ENCODE peak calls at places on chromosomes 12 and 14, in six cellular contexts. One of them, this sample, is unnamed.

GRCh38 chr12:110224379-110225304 is 56.4 kb upstream of the ATP2A2 start:
- DNase-seq in GM23338: peak; percentile 44
- DNase-seq in brain microvascular endothelial cell: peak; percentile 43
- DNase-seq in pancreas: no peak
- DNase-seq in fibroblast of lung: peak; percentile 83
- DNase-seq in colonic mucosa: no peak
- DNase-seq in this sample: peak; percentile 88

GRCh38 chr14:76352639-76353281 is 23.2 kb upstream of the ESRRB start:
- DNase-seq in GM23338: peak; percentile 93
- DNase-seq in brain microvascular endothelial cell: peak; percentile 22
- DNase-seq in pancreas: peak; percentile 90
- DNase-seq in fibroblast of lung: peak; percentile 39
- DNase-seq in colonic mucosa: peak; percentile 29
- DNase-seq in this sample: peak; percentile 23

GRCh38 chr12:1593232-1594044 is 943 bp downstream of the FBXL14 start:
- DNase-seq in GM23338: peak; percentile 53
- DNase-seq in brain microvascular endothelial cell: no peak
- DNase-seq in pancreas: peak; percentile 82
- DNase-seq in fibroblast of lung: peak; percentile 36
- DNase-seq in colonic mucosa: peak; percentile 68
- DNase-seq in this sample: peak; percentile 47

GRCh38 chr12:26434299-26434915 is 239.0 kb downstream of the SSPN start:
- DNase-seq in GM23338: peak; percentile 79
- DNase-seq in brain microvascular endothelial cell: peak; percentile 57
- DNase-seq in pancreas: no peak
- DNase-seq in fibroblast of lung: peak; percentile 46
- DNase-seq in colonic mucosa: peak; percentile 29
- DNase-seq in this sample: peak; percentile 62

GRCh38 chr12:66804555-66804954 is 125.7 kb upstream of the GRIP1 start:
- DNase-seq in GM23338: peak; percentile 15
- DNase-seq in brain microvascular endothelial cell: no peak
- DNase-seq in pancreas: no peak
- DNase-seq in fibroblast of lung: no peak
- DNase-seq in colonic mucosa: no peak
- DNase-seq in this sample: no peak

GRCh38 chr14:77660754-77661153 is 44.3 kb upstream of the SPTLC2 start:
- DNase-seq in GM23338: no peak
- DNase-seq in brain microvascular endothelial cell: no peak
- DNase-seq in pancreas: no peak
- DNase-seq in fibroblast of lung: peak; percentile 41
- DNase-seq in colonic mucosa: no peak
- DNase-seq in this sample: peak; percentile 11

GRCh38 chr14:95364481-95365209 is 44.9 kb upstream of the CLMN start:
- DNase-seq in GM23338: no peak
- DNase-seq in brain microvascular endothelial cell: no peak
- DNase-seq in pancreas: no peak
- DNase-seq in fibroblast of lung: no peak
- DNase-seq in colonic mucosa: no peak
- DNase-seq in this sample: no peak

GRCh38 chr14:105223260-105223659 is 25.1 kb upstream of the BTBD6 start:
- DNase-seq in GM23338: no peak
- DNase-seq in brain microvascular endothelial cell: no peak
- DNase-seq in pancreas: no peak
- DNase-seq in fibroblast of lung: peak; percentile 77
- DNase-seq in colonic mucosa: no peak
- DNase-seq in this sample: peak; percentile 80

DNA sequence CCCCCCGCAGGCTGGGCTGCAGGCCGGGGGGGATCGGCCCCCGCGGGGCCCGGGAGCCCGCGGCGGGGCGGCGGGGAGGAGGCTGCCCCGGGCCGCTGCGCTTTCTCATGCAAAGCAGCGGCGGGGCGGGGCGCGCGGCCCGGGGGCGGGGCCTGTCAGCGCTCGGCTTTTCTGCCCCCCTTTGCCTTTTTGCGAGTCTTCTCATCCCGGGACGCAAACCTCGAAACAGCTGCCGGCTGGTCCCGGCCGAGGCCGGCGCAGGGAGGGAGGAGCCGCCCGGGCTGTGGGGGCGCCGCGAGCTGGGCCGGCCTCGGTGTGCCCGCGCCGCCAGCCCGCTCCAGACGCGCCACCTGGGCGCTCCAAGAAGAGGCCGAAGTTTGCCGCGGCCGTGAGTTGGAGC is at the start of gene FZD10:
- DNase-seq in GM23338: peak; percentile 62
- DNase-seq in brain microvascular endothelial cell: no peak
- DNase-seq in pancreas: peak; percentile 73
- DNase-seq in fibroblast of lung: peak; percentile 3
- DNase-seq in colonic mucosa: peak; percentile 41
- DNase-seq in this sample: no peak
- H3K4me3 ChIP-seq in GM23338: peak within 1 kb of the TSS; percentile 52
- H3K4me3 ChIP-seq in brain microvascular endothelial cell: no peak within 1 kb of the TSS
- H3K4me3 ChIP-seq in pancreas: peak within 1 kb of the TSS; percentile 25
- H3K4me3 ChIP-seq in fibroblast of lung: no peak within 1 kb of the TSS
- H3K4me3 ChIP-seq in colonic mucosa: peak within 1 kb of the TSS; percentile 25
- H3K4me3 ChIP-seq in this sample: peak within 1 kb of the TSS; percentile 2

GRCh38 chr14:102913341-102914211 is 8.9 kb upstream of the AMN start:
- DNase-seq in GM23338: no peak
- DNase-seq in brain microvascular endothelial cell: no peak
- DNase-seq in pancreas: no peak
- DNase-seq in fibroblast of lung: no peak
- DNase-seq in colonic mucosa: no peak
- DNase-seq in this sample: no peak
- TF ChIP-seq CTCF in GM23338: no peak
- TF ChIP-seq CTCF in brain microvascular endothelial cell: peak; percentile 23
- TF ChIP-seq CTCF in pancreas: no peak
- TF ChIP-seq CTCF in fibroblast of lung: no peak
- TF ChIP-seq CTCF in colonic mucosa: no peak
- TF ChIP-seq CTCF in this sample: no peak

DNA sequence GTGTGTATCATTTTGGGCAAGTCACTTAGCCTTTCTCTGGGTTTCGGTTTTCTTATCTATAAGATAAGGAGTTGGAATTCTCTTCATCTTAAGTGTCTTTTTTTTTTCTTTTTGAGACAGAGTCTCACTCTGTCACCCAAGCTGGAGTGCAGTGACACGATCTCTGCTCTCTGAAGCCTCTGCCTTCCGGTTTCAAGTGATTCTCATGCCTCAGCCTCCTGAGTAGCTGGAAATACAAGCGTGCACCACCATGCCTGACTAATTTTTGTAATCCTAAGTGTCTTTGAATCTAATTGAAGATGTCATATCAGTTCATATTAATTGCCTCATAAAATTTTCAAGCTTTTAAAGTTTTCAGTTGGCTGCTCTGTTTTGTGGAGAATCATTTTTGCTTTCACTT is 4.0 kb downstream of the SRGAP1 start:
- DNase-seq in GM23338: no peak
- DNase-seq in brain microvascular endothelial cell: no peak
- DNase-seq in pancreas: no peak
- DNase-seq in fibroblast of lung: no peak
- DNase-seq in colonic mucosa: no peak
- DNase-seq in this sample: no peak
- H3K4me3 ChIP-seq in GM23338: no peak overlapping the region
- H3K4me3 ChIP-seq in brain microvascular endothelial cell: no peak overlapping the region
- H3K4me3 ChIP-seq in pancreas: no peak overlapping the region
- H3K4me3 ChIP-seq in fibroblast of lung: peak overlapping the region; percentile 8
- H3K4me3 ChIP-seq in colonic mucosa: no peak overlapping the region
- H3K4me3 ChIP-seq in this sample: no peak overlapping the region

DNA sequence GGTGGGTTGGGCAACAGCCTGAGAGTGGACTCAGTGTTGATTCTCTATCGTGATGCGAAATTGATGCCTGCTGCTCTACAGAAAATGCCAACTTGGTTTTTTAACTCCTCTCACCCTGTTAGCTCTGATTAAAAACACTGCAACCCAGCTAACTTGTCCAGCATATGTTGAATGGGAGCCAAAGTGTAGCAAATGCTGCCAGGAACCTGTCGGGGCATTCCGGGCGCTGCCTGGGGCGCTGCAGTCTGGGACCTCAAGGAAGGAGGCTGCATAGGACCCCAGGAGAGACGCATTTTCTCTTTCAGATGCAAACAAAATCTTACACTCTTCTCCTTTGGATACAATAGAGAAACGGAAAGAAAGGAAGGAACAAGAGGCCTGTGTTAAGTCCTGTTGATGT is 3.9 kb downstream of the B3GNT4 start:
- DNase-seq in GM23338: no peak
- DNase-seq in brain microvascular endothelial cell: no peak
- DNase-seq in pancreas: no peak
- DNase-seq in fibroblast of lung: no peak
- DNase-seq in colonic mucosa: no peak
- DNase-seq in this sample: no peak
- TF ChIP-seq CTCF in GM23338: no peak
- TF ChIP-seq CTCF in brain microvascular endothelial cell: no peak
- TF ChIP-seq CTCF in pancreas: no peak
- TF ChIP-seq CTCF in fibroblast of lung: no peak
- TF ChIP-seq CTCF in colonic mucosa: no peak
- TF ChIP-seq CTCF in this sample: no peak

GRCh38 chr12:121138284-121138683 is 5.6 kb downstream of the P2RX7 start:
- DNase-seq in GM23338: peak; percentile 24
- DNase-seq in brain microvascular endothelial cell: no peak
- DNase-seq in pancreas: no peak
- DNase-seq in fibroblast of lung: no peak
- DNase-seq in colonic mucosa: no peak
- DNase-seq in this sample: no peak
- H3K4me3 ChIP-seq in GM23338: no peak overlapping the region
- H3K4me3 ChIP-seq in brain microvascular endothelial cell: no peak overlapping the region
- H3K4me3 ChIP-seq in pancreas: no peak overlapping the region
- H3K4me3 ChIP-seq in fibroblast of lung: no peak overlapping the region
- H3K4me3 ChIP-seq in colonic mucosa: no peak overlapping the region
- H3K4me3 ChIP-seq in this sample: no peak overlapping the region

GRCh38 chr12:79512068-79512467 is 178.7 kb downstream of the PAWR start:
- DNase-seq in GM23338: peak; percentile 89
- DNase-seq in brain microvascular endothelial cell: no peak
- DNase-seq in pancreas: no peak
- DNase-seq in fibroblast of lung: no peak
- DNase-seq in colonic mucosa: no peak
- DNase-seq in this sample: no peak
- TF ChIP-seq CTCF in GM23338: peak; percentile 95
- TF ChIP-seq CTCF in brain microvascular endothelial cell: peak; percentile 40
- TF ChIP-seq CTCF in pancreas: no peak
- TF ChIP-seq CTCF in fibroblast of lung: no peak
- TF ChIP-seq CTCF in colonic mucosa: no peak
- TF ChIP-seq CTCF in this sample: no peak

GRCh38 chr14:22597771-22598098 is 365 bp upstream of the ABHD4 start:
- DNase-seq in GM23338: no peak
- DNase-seq in brain microvascular endothelial cell: no peak
- DNase-seq in pancreas: no peak
- DNase-seq in fibroblast of lung: no peak
- DNase-seq in colonic mucosa: no peak
- DNase-seq in this sample: no peak

GRCh38 chr14:22598896-22599244 is 770 bp downstream of the ABHD4 start:
- DNase-seq in GM23338: peak; percentile 73
- DNase-seq in brain microvascular endothelial cell: peak; percentile 53
- DNase-seq in pancreas: no peak
- DNase-seq in fibroblast of lung: peak; percentile 69
- DNase-seq in colonic mucosa: peak; percentile 65
- DNase-seq in this sample: peak; percentile 59

GRCh38 chr14:22598099-22598895 is at the start of gene ABHD4:
- DNase-seq in GM23338: peak; percentile 90
- DNase-seq in brain microvascular endothelial cell: peak; percentile 50
- DNase-seq in pancreas: peak; percentile 91
- DNase-seq in fibroblast of lung: peak; percentile 58
- DNase-seq in colonic mucosa: peak; percentile 90
- DNase-seq in this sample: peak; percentile 67

GRCh38 chr14:22596354-22596879 is 1.7 kb upstream of the ABHD4 start:
- DNase-seq in GM23338: no peak
- DNase-seq in brain microvascular endothelial cell: no peak
- DNase-seq in pancreas: no peak
- DNase-seq in fibroblast of lung: no peak
- DNase-seq in colonic mucosa: no peak
- DNase-seq in this sample: no peak

DNA sequence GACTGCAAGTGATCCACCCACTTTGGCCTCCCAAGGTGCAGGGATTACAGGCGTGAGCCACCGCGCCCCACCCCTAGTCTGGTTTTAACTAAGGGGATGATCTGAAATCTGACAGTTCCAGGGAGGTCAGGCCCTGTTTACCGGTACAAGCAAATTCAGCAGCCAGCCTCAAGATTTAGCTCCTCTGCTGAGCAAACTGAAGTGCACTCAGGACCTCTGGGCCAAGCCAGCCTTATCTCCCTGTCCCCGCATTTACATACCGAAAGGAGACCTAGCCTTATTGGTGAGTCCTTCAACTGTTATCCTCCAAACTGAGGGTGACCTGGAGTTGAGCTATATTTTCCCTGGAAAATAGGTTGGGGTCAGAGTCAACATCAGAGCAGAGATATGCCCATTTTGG is 835 bp upstream of the ABHD4 start:
- DNase-seq in GM23338: peak; percentile 39
- DNase-seq in brain microvascular endothelial cell: no peak
- DNase-seq in pancreas: no peak
- DNase-seq in fibroblast of lung: no peak
- DNase-seq in colonic mucosa: no peak
- DNase-seq in this sample: no peak
- H3K4me3 ChIP-seq in GM23338: peak overlapping the region; percentile 97
- H3K4me3 ChIP-seq in brain microvascular endothelial cell: no peak overlapping the region
- H3K4me3 ChIP-seq in pancreas: peak overlapping the region; percentile 78
- H3K4me3 ChIP-seq in fibroblast of lung: no peak overlapping the region
- H3K4me3 ChIP-seq in colonic mucosa: no peak overlapping the region
- H3K4me3 ChIP-seq in this sample: no peak overlapping the region

This sample was measured in astrocyte of the spinal cord.